ENCODE peak calls at places on chromosome 14, in eight cellular contexts. One of them, this sample, is unnamed.

GRCh38 chr14:105026033-105026785 is 5.3 kb upstream of the CDCA4 start:
- DNase-seq in GM20000: peak
- DNase-seq in activated naive CD8-positive, alpha-beta T cell treated with anti-CD3 and anti-CD28 coated beads, Interleukin-2, amount 50 U/mL, for 16 hours: no peak
- DNase-seq in bronchial epithelial cell: peak
- DNase-seq in HL-60: peak
- DNase-seq in HCEC 1CT: peak
- DNase-seq in stimulated activated effector memory CD8-positive, alpha-beta T cell treated with anti-CD3 and anti-CD28 coated beads, Interleukin-12 subunit alpha, Interleukin-12 subunit beta, amount 100 ng/mL, for 72 hours: no peak
- DNase-seq in HuH-7.5: no peak
- DNase-seq in this sample: peak

GRCh38 chr14:94321421-94322271 is 1.5 kb downstream of the SERPINA6 start:
- DNase-seq in HuH-7.5: no peak
- DNase-seq in GM20000: no peak
- DNase-seq in activated naive CD8-positive, alpha-beta T cell treated with anti-CD3 and anti-CD28 coated beads, Interleukin-2, amount 50 U/mL, for 16 hours: no peak
- DNase-seq in HCEC 1CT: no peak
- DNase-seq in stimulated activated effector memory CD8-positive, alpha-beta T cell treated with anti-CD3 and anti-CD28 coated beads, Interleukin-12 subunit alpha, Interleukin-12 subunit beta, amount 100 ng/mL, for 72 hours: no peak
- DNase-seq in bronchial epithelial cell: no peak
- DNase-seq in HL-60: no peak
- DNase-seq in this sample: no peak

GRCh38 chr14:52072266-52072780 is 3.5 kb upstream of the NID2 start:
- DNase-seq in GM20000: no peak
- DNase-seq in stimulated activated effector memory CD8-positive, alpha-beta T cell treated with anti-CD3 and anti-CD28 coated beads, Interleukin-12 subunit alpha, Interleukin-12 subunit beta, amount 100 ng/mL, for 72 hours: no peak
- DNase-seq in activated naive CD8-positive, alpha-beta T cell treated with anti-CD3 and anti-CD28 coated beads, Interleukin-2, amount 50 U/mL, for 16 hours: no peak
- DNase-seq in bronchial epithelial cell: no peak
- DNase-seq in HuH-7.5: no peak
- DNase-seq in HL-60: no peak
- DNase-seq in HCEC 1CT: no peak
- DNase-seq in this sample: no peak

GRCh38 chr14:84128025-84128424 is 1401.9 kb upstream of the FLRT2 start:
- DNase-seq in HL-60: no peak
- DNase-seq in HuH-7.5: no peak
- DNase-seq in bronchial epithelial cell: no peak
- DNase-seq in HCEC 1CT: no peak
- DNase-seq in stimulated activated effector memory CD8-positive, alpha-beta T cell treated with anti-CD3 and anti-CD28 coated beads, Interleukin-12 subunit alpha, Interleukin-12 subunit beta, amount 100 ng/mL, for 72 hours: no peak
- DNase-seq in GM20000: no peak
- DNase-seq in activated naive CD8-positive, alpha-beta T cell treated with anti-CD3 and anti-CD28 coated beads, Interleukin-2, amount 50 U/mL, for 16 hours: no peak
- DNase-seq in this sample: no peak

GRCh38 chr14:21505009-21505553 is 6.1 kb downstream of the METTL3 start:
- DNase-seq in HCEC 1CT: no peak
- DNase-seq in activated naive CD8-positive, alpha-beta T cell treated with anti-CD3 and anti-CD28 coated beads, Interleukin-2, amount 50 U/mL, for 16 hours: no peak
- DNase-seq in HL-60: no peak
- DNase-seq in GM20000: peak
- DNase-seq in stimulated activated effector memory CD8-positive, alpha-beta T cell treated with anti-CD3 and anti-CD28 coated beads, Interleukin-12 subunit alpha, Interleukin-12 subunit beta, amount 100 ng/mL, for 72 hours: no peak
- DNase-seq in bronchial epithelial cell: no peak
- DNase-seq in HuH-7.5: no peak
- DNase-seq in this sample: no peak

GRCh38 chr14:76599556-76599955 is 161.7 kb upstream of the VASH1 start:
- DNase-seq in HL-60: no peak
- DNase-seq in HuH-7.5: no peak
- DNase-seq in stimulated activated effector memory CD8-positive, alpha-beta T cell treated with anti-CD3 and anti-CD28 coated beads, Interleukin-12 subunit alpha, Interleukin-12 subunit beta, amount 100 ng/mL, for 72 hours: no peak
- DNase-seq in bronchial epithelial cell: no peak
- DNase-seq in HCEC 1CT: no peak
- DNase-seq in GM20000: no peak
- DNase-seq in activated naive CD8-positive, alpha-beta T cell treated with anti-CD3 and anti-CD28 coated beads, Interleukin-2, amount 50 U/mL, for 16 hours: no peak
- DNase-seq in this sample: no peak

GRCh38 chr14:85487215-85487614 is 42.7 kb upstream of the FLRT2 start:
- DNase-seq in bronchial epithelial cell: no peak
- DNase-seq in HL-60: no peak
- DNase-seq in GM20000: no peak
- DNase-seq in HuH-7.5: no peak
- DNase-seq in stimulated activated effector memory CD8-positive, alpha-beta T cell treated with anti-CD3 and anti-CD28 coated beads, Interleukin-12 subunit alpha, Interleukin-12 subunit beta, amount 100 ng/mL, for 72 hours: no peak
- DNase-seq in HCEC 1CT: peak
- DNase-seq in activated naive CD8-positive, alpha-beta T cell treated with anti-CD3 and anti-CD28 coated beads, Interleukin-2, amount 50 U/mL, for 16 hours: no peak
- DNase-seq in this sample: no peak

GRCh38 chr14:76810953-76811400 is 1.7 kb downstream of the ANGEL1 start:
- DNase-seq in activated naive CD8-positive, alpha-beta T cell treated with anti-CD3 and anti-CD28 coated beads, Interleukin-2, amount 50 U/mL, for 16 hours: no peak
- DNase-seq in stimulated activated effector memory CD8-positive, alpha-beta T cell treated with anti-CD3 and anti-CD28 coated beads, Interleukin-12 subunit alpha, Interleukin-12 subunit beta, amount 100 ng/mL, for 72 hours: no peak
- DNase-seq in GM20000: peak
- DNase-seq in HCEC 1CT: peak
- DNase-seq in HL-60: no peak
- DNase-seq in bronchial epithelial cell: peak
- DNase-seq in HuH-7.5: no peak
- DNase-seq in this sample: peak

GRCh38 chr14:26199599-26200370 is 398.0 kb downstream of the NOVA1 start:
- DNase-seq in HCEC 1CT: peak
- DNase-seq in GM20000: no peak
- DNase-seq in bronchial epithelial cell: no peak
- DNase-seq in activated naive CD8-positive, alpha-beta T cell treated with anti-CD3 and anti-CD28 coated beads, Interleukin-2, amount 50 U/mL, for 16 hours: no peak
- DNase-seq in HuH-7.5: no peak
- DNase-seq in stimulated activated effector memory CD8-positive, alpha-beta T cell treated with anti-CD3 and anti-CD28 coated beads, Interleukin-12 subunit alpha, Interleukin-12 subunit beta, amount 100 ng/mL, for 72 hours: no peak
- DNase-seq in HL-60: peak
- DNase-seq in this sample: peak

GRCh38 chr14:102819176-102819628 is 42.0 kb downstream of the TRAF3 start:
- DNase-seq in GM20000: peak
- DNase-seq in stimulated activated effector memory CD8-positive, alpha-beta T cell treated with anti-CD3 and anti-CD28 coated beads, Interleukin-12 subunit alpha, Interleukin-12 subunit beta, amount 100 ng/mL, for 72 hours: peak
- DNase-seq in HuH-7.5: no peak
- DNase-seq in bronchial epithelial cell: peak
- DNase-seq in HL-60: no peak
- DNase-seq in activated naive CD8-positive, alpha-beta T cell treated with anti-CD3 and anti-CD28 coated beads, Interleukin-2, amount 50 U/mL, for 16 hours: no peak
- DNase-seq in HCEC 1CT: no peak
- DNase-seq in this sample: no peak

GRCh38 chr14:23351681-23352505 is 794 bp downstream of the SLC22A17 start:
- DNase-seq in GM20000: peak
- DNase-seq in HCEC 1CT: no peak
- DNase-seq in stimulated activated effector memory CD8-positive, alpha-beta T cell treated with anti-CD3 and anti-CD28 coated beads, Interleukin-12 subunit alpha, Interleukin-12 subunit beta, amount 100 ng/mL, for 72 hours: no peak
- DNase-seq in HuH-7.5: no peak
- DNase-seq in bronchial epithelial cell: no peak
- DNase-seq in activated naive CD8-positive, alpha-beta T cell treated with anti-CD3 and anti-CD28 coated beads, Interleukin-2, amount 50 U/mL, for 16 hours: no peak
- DNase-seq in HL-60: no peak
- DNase-seq in this sample: no peak

GRCh38 chr14:90538095-90538494 is 141.3 kb downstream of the CALM1 start:
- DNase-seq in stimulated activated effector memory CD8-positive, alpha-beta T cell treated with anti-CD3 and anti-CD28 coated beads, Interleukin-12 subunit alpha, Interleukin-12 subunit beta, amount 100 ng/mL, for 72 hours: no peak
- DNase-seq in HL-60: no peak
- DNase-seq in GM20000: no peak
- DNase-seq in HuH-7.5: no peak
- DNase-seq in bronchial epithelial cell: no peak
- DNase-seq in activated naive CD8-positive, alpha-beta T cell treated with anti-CD3 and anti-CD28 coated beads, Interleukin-2, amount 50 U/mL, for 16 hours: no peak
- DNase-seq in HCEC 1CT: no peak
- DNase-seq in this sample: no peak

GRCh38 chr14:46432516-46432915 is 219.1 kb downstream of the RPL10L start:
- DNase-seq in GM20000: no peak
- DNase-seq in activated naive CD8-positive, alpha-beta T cell treated with anti-CD3 and anti-CD28 coated beads, Interleukin-2, amount 50 U/mL, for 16 hours: no peak
- DNase-seq in stimulated activated effector memory CD8-positive, alpha-beta T cell treated with anti-CD3 and anti-CD28 coated beads, Interleukin-12 subunit alpha, Interleukin-12 subunit beta, amount 100 ng/mL, for 72 hours: no peak
- DNase-seq in HuH-7.5: no peak
- DNase-seq in bronchial epithelial cell: no peak
- DNase-seq in HCEC 1CT: no peak
- DNase-seq in HL-60: no peak
- DNase-seq in this sample: no peak

GRCh38 chr14:64838656-64839055 is 41.1 kb downstream of the SPTB start:
- DNase-seq in bronchial epithelial cell: peak
- DNase-seq in activated naive CD8-positive, alpha-beta T cell treated with anti-CD3 and anti-CD28 coated beads, Interleukin-2, amount 50 U/mL, for 16 hours: no peak
- DNase-seq in GM20000: no peak
- DNase-seq in HL-60: no peak
- DNase-seq in HCEC 1CT: no peak
- DNase-seq in HuH-7.5: no peak
- DNase-seq in stimulated activated effector memory CD8-positive, alpha-beta T cell treated with anti-CD3 and anti-CD28 coated beads, Interleukin-12 subunit alpha, Interleukin-12 subunit beta, amount 100 ng/mL, for 72 hours: no peak
- DNase-seq in this sample: peak

GRCh38 chr14:60805881-60806569 is 71.5 kb downstream of the MNAT1 start:
- DNase-seq in HuH-7.5: no peak
- DNase-seq in activated naive CD8-positive, alpha-beta T cell treated with anti-CD3 and anti-CD28 coated beads, Interleukin-2, amount 50 U/mL, for 16 hours: no peak
- DNase-seq in bronchial epithelial cell: peak
- DNase-seq in stimulated activated effector memory CD8-positive, alpha-beta T cell treated with anti-CD3 and anti-CD28 coated beads, Interleukin-12 subunit alpha, Interleukin-12 subunit beta, amount 100 ng/mL, for 72 hours: no peak
- DNase-seq in GM20000: no peak
- DNase-seq in HCEC 1CT: no peak
- DNase-seq in HL-60: no peak
- DNase-seq in this sample: peak

GRCh38 chr14:55398679-55399078 is 13.0 kb downstream of the ATG14 start:
- DNase-seq in HCEC 1CT: peak
- DNase-seq in activated naive CD8-positive, alpha-beta T cell treated with anti-CD3 and anti-CD28 coated beads, Interleukin-2, amount 50 U/mL, for 16 hours: no peak
- DNase-seq in stimulated activated effector memory CD8-positive, alpha-beta T cell treated with anti-CD3 and anti-CD28 coated beads, Interleukin-12 subunit alpha, Interleukin-12 subunit beta, amount 100 ng/mL, for 72 hours: no peak
- DNase-seq in bronchial epithelial cell: peak
- DNase-seq in GM20000: no peak
- DNase-seq in HuH-7.5: no peak
- DNase-seq in HL-60: no peak
- DNase-seq in this sample: peak

GRCh38 chr14:105014032-105014431 is 6.9 kb downstream of the CDCA4 start:
- DNase-seq in activated naive CD8-positive, alpha-beta T cell treated with anti-CD3 and anti-CD28 coated beads, Interleukin-2, amount 50 U/mL, for 16 hours: no peak
- DNase-seq in HCEC 1CT: no peak
- DNase-seq in HuH-7.5: no peak
- DNase-seq in GM20000: no peak
- DNase-seq in bronchial epithelial cell: no peak
- DNase-seq in HL-60: no peak
- DNase-seq in stimulated activated effector memory CD8-positive, alpha-beta T cell treated with anti-CD3 and anti-CD28 coated beads, Interleukin-12 subunit alpha, Interleukin-12 subunit beta, amount 100 ng/mL, for 72 hours: no peak
- DNase-seq in this sample: no peak

GRCh38 chr14:74671789-74672188 is 41.1 kb downstream of the AREL1 start:
- DNase-seq in HCEC 1CT: peak
- DNase-seq in HuH-7.5: no peak
- DNase-seq in bronchial epithelial cell: peak
- DNase-seq in HL-60: no peak
- DNase-seq in GM20000: no peak
- DNase-seq in stimulated activated effector memory CD8-positive, alpha-beta T cell treated with anti-CD3 and anti-CD28 coated beads, Interleukin-12 subunit alpha, Interleukin-12 subunit beta, amount 100 ng/mL, for 72 hours: no peak
- DNase-seq in activated naive CD8-positive, alpha-beta T cell treated with anti-CD3 and anti-CD28 coated beads, Interleukin-2, amount 50 U/mL, for 16 hours: no peak
- DNase-seq in this sample: peak

GRCh38 chr14:103542545-103543088 is 13.6 kb downstream of the TRMT61A start:
- DNase-seq in HL-60: no peak
- DNase-seq in HCEC 1CT: no peak
- DNase-seq in bronchial epithelial cell: no peak
- DNase-seq in activated naive CD8-positive, alpha-beta T cell treated with anti-CD3 and anti-CD28 coated beads, Interleukin-2, amount 50 U/mL, for 16 hours: no peak
- DNase-seq in HuH-7.5: no peak
- DNase-seq in GM20000: no peak
- DNase-seq in stimulated activated effector memory CD8-positive, alpha-beta T cell treated with anti-CD3 and anti-CD28 coated beads, Interleukin-12 subunit alpha, Interleukin-12 subunit beta, amount 100 ng/mL, for 72 hours: no peak
- DNase-seq in this sample: no peak

GRCh38 chr14:106840258-106840657 is 1313.9 kb downstream of the TMEM121 start:
- DNase-seq in GM20000: no peak
- DNase-seq in HCEC 1CT: no peak
- DNase-seq in bronchial epithelial cell: no peak
- DNase-seq in stimulated activated effector memory CD8-positive, alpha-beta T cell treated with anti-CD3 and anti-CD28 coated beads, Interleukin-12 subunit alpha, Interleukin-12 subunit beta, amount 100 ng/mL, for 72 hours: no peak
- DNase-seq in activated naive CD8-positive, alpha-beta T cell treated with anti-CD3 and anti-CD28 coated beads, Interleukin-2, amount 50 U/mL, for 16 hours: no peak
- DNase-seq in HuH-7.5: no peak
- DNase-seq in HL-60: no peak
- DNase-seq in this sample: no peak

GRCh38 chr14:43005807-43006206 is 1399.1 kb downstream of the LRFN5 start:
- DNase-seq in HuH-7.5: no peak
- DNase-seq in stimulated activated effector memory CD8-positive, alpha-beta T cell treated with anti-CD3 and anti-CD28 coated beads, Interleukin-12 subunit alpha, Interleukin-12 subunit beta, amount 100 ng/mL, for 72 hours: no peak
- DNase-seq in GM20000: no peak
- DNase-seq in HCEC 1CT: no peak
- DNase-seq in HL-60: no peak
- DNase-seq in activated naive CD8-positive, alpha-beta T cell treated with anti-CD3 and anti-CD28 coated beads, Interleukin-2, amount 50 U/mL, for 16 hours: no peak
- DNase-seq in bronchial epithelial cell: peak
- DNase-seq in this sample: no peak

GRCh38 chr14:99846808-99847207 is 53.6 kb downstream of the EML1 start:
- DNase-seq in HuH-7.5: no peak
- DNase-seq in HL-60: no peak
- DNase-seq in GM20000: no peak
- DNase-seq in HCEC 1CT: no peak
- DNase-seq in bronchial epithelial cell: no peak
- DNase-seq in activated naive CD8-positive, alpha-beta T cell treated with anti-CD3 and anti-CD28 coated beads, Interleukin-2, amount 50 U/mL, for 16 hours: no peak
- DNase-seq in stimulated activated effector memory CD8-positive, alpha-beta T cell treated with anti-CD3 and anti-CD28 coated beads, Interleukin-12 subunit alpha, Interleukin-12 subunit beta, amount 100 ng/mL, for 72 hours: no peak
- DNase-seq in this sample: no peak

GRCh38 chr14:90671382-90671781 is 144.8 kb downstream of the TTC7B start:
- DNase-seq in HuH-7.5: no peak
- DNase-seq in HCEC 1CT: no peak
- DNase-seq in GM20000: no peak
- DNase-seq in HL-60: no peak
- DNase-seq in bronchial epithelial cell: no peak
- DNase-seq in stimulated activated effector memory CD8-positive, alpha-beta T cell treated with anti-CD3 and anti-CD28 coated beads, Interleukin-12 subunit alpha, Interleukin-12 subunit beta, amount 100 ng/mL, for 72 hours: no peak
- DNase-seq in activated naive CD8-positive, alpha-beta T cell treated with anti-CD3 and anti-CD28 coated beads, Interleukin-2, amount 50 U/mL, for 16 hours: no peak
- DNase-seq in this sample: no peak

GRCh38 chr14:22164616-22165015 is 424.4 kb downstream of the DAD1 start:
- DNase-seq in GM20000: no peak
- DNase-seq in bronchial epithelial cell: peak
- DNase-seq in activated naive CD8-positive, alpha-beta T cell treated with anti-CD3 and anti-CD28 coated beads, Interleukin-2, amount 50 U/mL, for 16 hours: no peak
- DNase-seq in HuH-7.5: no peak
- DNase-seq in stimulated activated effector memory CD8-positive, alpha-beta T cell treated with anti-CD3 and anti-CD28 coated beads, Interleukin-12 subunit alpha, Interleukin-12 subunit beta, amount 100 ng/mL, for 72 hours: no peak
- DNase-seq in HL-60: no peak
- DNase-seq in HCEC 1CT: no peak
- DNase-seq in this sample: no peak

GRCh38 chr14:59585891-59586554 is 9.4 kb upstream of the CCDC175 start:
- DNase-seq in bronchial epithelial cell: peak
- DNase-seq in stimulated activated effector memory CD8-positive, alpha-beta T cell treated with anti-CD3 and anti-CD28 coated beads, Interleukin-12 subunit alpha, Interleukin-12 subunit beta, amount 100 ng/mL, for 72 hours: no peak
- DNase-seq in HCEC 1CT: peak
- DNase-seq in HL-60: peak
- DNase-seq in activated naive CD8-positive, alpha-beta T cell treated with anti-CD3 and anti-CD28 coated beads, Interleukin-2, amount 50 U/mL, for 16 hours: no peak
- DNase-seq in HuH-7.5: no peak
- DNase-seq in GM20000: no peak
- DNase-seq in this sample: no peak

This sample was measured in MCF 10A.